ENCODE peak calls at places on chromosome 19, in nine cellular contexts. A is left ventricle myocardium inferior; L is activated CD8-positive, alpha-beta memory T cell treated with anti-CD3 and anti-CD28 coated beads for 4 hours; W is activated T-cell treated with anti-CD3 and anti-CD28 coated beads, Interleukin-2, amount 50 U/mL, for 72 hours; Z is globus pallidus; S is erythroblast; X is LHCN-M2; U is lung microvascular endothelial cell; G is cardiac fibroblast. Y is an unnamed sample.

GRCh38 chr19:3464797-3465235 is 15.5 kb downstream of the SMIM24 start:
- DNase-seq in A (no peak), L (no peak), W (no peak), Z (no peak), S (no peak), X (no peak), U (no peak), G (no peak), Y (no peak)

GRCh38 chr19:54209058-54209747 is 8.5 kb downstream of the RPS9 start:
- DNase-seq in A (no peak), L (no peak), W (no peak), Z (peak), S (no peak), X (no peak), U (no peak), G (no peak), Y (no peak)

GRCh38 chr19:34226036-34226435 is 28.3 kb upstream of the GARRE1 start:
- DNase-seq in A (no peak), L (no peak), W (peak), Z (no peak), S (no peak), X (no peak), U (no peak), G (no peak), Y (no peak)

GRCh38 chr19:1408300-1409203 is 1.2 kb downstream of the DAZAP1 start:
- DNase-seq in A (peak), L (peak), W (peak), Z (no peak), S (peak), X (peak), U (peak), G (peak), Y (peak)

GRCh38 chr19:38263696-38264485 is 482 bp upstream of the SPINT2 start:
- DNase-seq in A (no peak), L (peak), W (peak), Z (no peak), S (peak), X (no peak), U (peak), G (peak), Y (peak)

GRCh38 chr19:49775742-49776370 is 9.1 kb downstream of the AP2A1 start:
- DNase-seq in A (no peak), L (no peak), W (no peak), Z (no peak), S (peak), X (no peak), U (no peak), G (no peak), Y (no peak)

GRCh38 chr19:14395710-14396338 is 14.6 kb downstream of the ADGRE5 start:
- DNase-seq in A (no peak), L (no peak), W (no peak), Z (no peak), S (no peak), X (no peak), U (no peak), G (no peak), Y (no peak)

GRCh38 chr19:1590641-1591397 is 1.8 kb downstream of the MBD3 start:
- DNase-seq in A (no peak), L (no peak), W (peak), Z (no peak), S (peak), X (no peak), U (peak), G (peak), Y (peak)

GRCh38 chr19:50658438-50659317 is 9.4 kb downstream of the C19orf81 start:
- DNase-seq in A (peak), L (peak), W (peak), Z (peak), S (peak), X (no peak), U (peak), G (peak), Y (peak)

GRCh38 chr19:47573076-47574026 is at the start of gene ZNF541:
- DNase-seq in A (peak), L (peak), W (peak), Z (peak), S (peak), X (no peak), U (peak), G (peak), Y (peak)

GRCh38 chr19:29323046-29323971 is 110.4 kb upstream of the UQCRFS1 start:
- DNase-seq in A (no peak), L (no peak), W (no peak), Z (no peak), S (no peak), X (no peak), U (no peak), G (no peak), Y (no peak)

GRCh38 chr19:4455742-4456565 is 1.6 kb downstream of the UBXN6 start:
- DNase-seq in A (peak), L (no peak), W (no peak), Z (no peak), S (peak), X (peak), U (no peak), G (peak), Y (no peak)

GRCh38 chr19:48966541-48967345 is 1.6 kb downstream of the FTL start:
- DNase-seq in A (no peak), L (no peak), W (peak), Z (no peak), S (no peak), X (no peak), U (no peak), G (peak), Y (no peak)

GRCh38 chr19:15469513-15470297 is 5.4 kb upstream of the RASAL3 start:
- DNase-seq in A (no peak), L (no peak), W (no peak), Z (no peak), S (no peak), X (no peak), U (peak), G (no peak), Y (no peak)

GRCh38 chr19:15584541-15585115 is 30.4 kb upstream of the CYP4F8 start:
- DNase-seq in A (peak), L (peak), W (peak), Z (peak), S (peak), X (peak), U (peak), G (peak), Y (peak)

GRCh38 chr19:5838437-5839311 is 828 bp downstream of the FUT6 start:
- DNase-seq in A (no peak), L (no peak), W (no peak), Z (no peak), S (no peak), X (no peak), U (no peak), G (no peak), Y (no peak)

GRCh38 chr19:6769006-6769637 is 1.9 kb upstream of the SH2D3A start:
- DNase-seq in A (no peak), L (no peak), W (peak), Z (no peak), S (peak), X (no peak), U (peak), G (peak), Y (no peak)

GRCh38 chr19:57171551-57172081 is 4.3 kb upstream of the DUXA start:
- DNase-seq in A (peak), L (peak), W (peak), Z (peak), S (peak), X (no peak), U (no peak), G (peak), Y (peak)

GRCh38 chr19:18789883-18790565 is 1.1 kb downstream of the COMP start:
- DNase-seq in A (no peak), L (peak), W (no peak), Z (no peak), S (no peak), X (no peak), U (peak), G (peak), Y (peak)

GRCh38 chr19:40683437-40683836 is 7.0 kb downstream of the NUMBL start:
- DNase-seq in A (no peak), L (no peak), W (no peak), Z (no peak), S (no peak), X (no peak), U (no peak), G (no peak), Y (no peak)

GRCh38 chr19:39119830-39120229 is 5.8 kb upstream of the PAK4 start:
- DNase-seq in A (no peak), L (no peak), W (no peak), Z (no peak), S (no peak), X (no peak), U (no peak), G (no peak), Y (no peak)

GRCh38 chr19:18419699-18420460 is 682 bp downstream of the SSBP4 start:
- DNase-seq in A (no peak), L (no peak), W (peak), Z (no peak), S (peak), X (no peak), U (no peak), G (no peak), Y (no peak)

GRCh38 chr19:3058009-3058820 is 4.1 kb downstream of the TLE5 start:
- DNase-seq in A (no peak), L (no peak), W (no peak), Z (no peak), S (no peak), X (no peak), U (no peak), G (no peak), Y (no peak)

GRCh38 chr19:46579286-46579944 is 21.7 kb upstream of the CALM3 start:
- DNase-seq in A (no peak), L (no peak), W (peak), Z (peak), S (no peak), X (no peak), U (peak), G (no peak), Y (no peak)

GRCh38 chr19:3458595-3459284 is 21.6 kb downstream of the SMIM24 start:
- DNase-seq in A (no peak), L (no peak), W (no peak), Z (no peak), S (no peak), X (no peak), U (peak), G (peak), Y (no peak)

GRCh38 chr19:41932259-41933130 is 4.2 kb upstream of the ERFL start:
- DNase-seq in A (no peak), L (no peak), W (no peak), Z (no peak), S (no peak), X (no peak), U (no peak), G (no peak), Y (no peak)

GRCh38 chr19:18501351-18501750 is 20.5 kb downstream of the ELL start:
- DNase-seq in A (no peak), L (no peak), W (no peak), Z (no peak), S (no peak), X (no peak), U (no peak), G (no peak), Y (no peak)

GRCh38 chr19:11856568-11857264 is 8.2 kb downstream of the ZNF439 start:
- DNase-seq in A (no peak), L (no peak), W (no peak), Z (no peak), S (no peak), X (no peak), U (no peak), G (no peak), Y (no peak)

GRCh38 chr19:18519962-18520847 is 1.7 kb downstream of the ELL start:
- DNase-seq in A (peak), L (peak), W (peak), Z (no peak), S (peak), X (peak), U (peak), G (peak), Y (peak)

GRCh38 chr19:42488783-42489521 is 39.3 kb downstream of the CEACAM1 start:
- DNase-seq in A (no peak), L (no peak), W (no peak), Z (no peak), S (no peak), X (no peak), U (no peak), G (no peak), Y (no peak)

GRCh38 chr19:53101518-53101917 is 1.7 kb downstream of the ZNF160 start:
- DNase-seq in A (no peak), L (no peak), W (peak), Z (no peak), S (no peak), X (peak), U (no peak), G (no peak), Y (no peak)

GRCh38 chr19:56383826-56384605 is 9.3 kb downstream of the ZNF582 start:
- DNase-seq in A (no peak), L (no peak), W (no peak), Z (no peak), S (no peak), X (no peak), U (no peak), G (no peak), Y (no peak)